ENCODE peak calls at places on chromosome 3, in four cellular contexts. One of them, this sample, is unnamed.

GRCh38 chr3:165854696-165855095 is 17.5 kb upstream of the BCHE start:
- DNase-seq in transverse colon: no peak
- DNase-seq in stomach: no peak
- DNase-seq in cardiac muscle cell: peak; percentile 27
- DNase-seq in this sample: no peak

GRCh38 chr3:51954713-51955112 is 468 bp upstream of the GPR62 start:
- DNase-seq in transverse colon: no peak
- DNase-seq in stomach: no peak
- DNase-seq in cardiac muscle cell: no peak
- DNase-seq in this sample: no peak

GRCh38 chr3:46065294-46065705 is 38.0 kb upstream of the XCR1 start:
- DNase-seq in transverse colon: peak; percentile 57
- DNase-seq in stomach: peak; percentile 38
- DNase-seq in cardiac muscle cell: peak; percentile 47
- DNase-seq in this sample: peak; percentile 85

GRCh38 chr3:31906182-31906581 is 74.9 kb downstream of the OSBPL10 start:
- DNase-seq in transverse colon: no peak
- DNase-seq in stomach: no peak
- DNase-seq in cardiac muscle cell: no peak
- DNase-seq in this sample: no peak

GRCh38 chr3:123449986-123450474 is 1.1 kb upstream of the ADCY5 start:
- DNase-seq in transverse colon: peak; percentile 17
- DNase-seq in stomach: no peak
- DNase-seq in cardiac muscle cell: peak; percentile 56
- DNase-seq in this sample: no peak

GRCh38 chr3:167166012-167166411 is 214.1 kb downstream of the ZBBX start:
- DNase-seq in transverse colon: no peak
- DNase-seq in stomach: no peak
- DNase-seq in cardiac muscle cell: no peak
- DNase-seq in this sample: no peak

GRCh38 chr3:182793663-182794454 is 555 bp downstream of the ATP11B start:
- DNase-seq in transverse colon: peak; percentile 56
- DNase-seq in stomach: peak; percentile 47
- DNase-seq in cardiac muscle cell: peak; percentile 64
- DNase-seq in this sample: peak; percentile 6

GRCh38 chr3:5006755-5007202 is 27.5 kb downstream of the BHLHE40 start:
- DNase-seq in transverse colon: no peak
- DNase-seq in stomach: no peak
- DNase-seq in cardiac muscle cell: no peak
- DNase-seq in this sample: no peak

GRCh38 chr3:14422016-14422963 is 19.9 kb downstream of the SLC6A6 start:
- DNase-seq in transverse colon: no peak
- DNase-seq in stomach: no peak
- DNase-seq in cardiac muscle cell: no peak
- DNase-seq in this sample: no peak
- H3K4me1 ChIP-seq in transverse colon: peaks cover 4% of the 10 kb centered on the region
- H3K4me1 ChIP-seq in stomach: peaks cover 73% of the 10 kb centered on the region
- H3K4me1 ChIP-seq in cardiac muscle cell: no peaks in the 10 kb centered on the region
- H3K4me1 ChIP-seq in this sample: peaks cover 42% of the 10 kb centered on the region

DNA sequence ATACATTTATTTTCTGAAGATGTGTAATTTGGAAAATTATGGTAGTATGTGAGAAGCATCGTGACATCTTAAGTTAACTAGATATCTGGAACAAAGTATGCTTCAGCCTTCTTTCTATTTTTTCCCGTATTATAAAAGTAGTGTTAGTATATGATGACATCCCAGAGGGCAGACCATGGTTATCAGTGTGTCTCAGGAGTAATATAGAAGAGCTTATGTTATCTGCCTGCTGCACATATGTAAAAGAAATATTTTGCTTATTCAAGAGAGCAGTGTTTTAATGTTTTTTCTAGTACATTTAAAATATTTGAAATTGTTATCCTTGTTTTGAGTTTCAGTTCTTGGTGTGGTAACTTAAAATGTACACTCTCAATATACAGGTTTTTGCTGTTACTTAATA is 24.1 kb downstream of the PLCL2 start:
- DNase-seq in transverse colon: no peak
- DNase-seq in stomach: no peak
- DNase-seq in cardiac muscle cell: no peak
- DNase-seq in this sample: no peak
- TF ChIP-seq CTCF in transverse colon: no peak
- TF ChIP-seq CTCF in stomach: no peak
- TF ChIP-seq CTCF in cardiac muscle cell: no peak
- TF ChIP-seq CTCF in this sample: no peak

DNA sequence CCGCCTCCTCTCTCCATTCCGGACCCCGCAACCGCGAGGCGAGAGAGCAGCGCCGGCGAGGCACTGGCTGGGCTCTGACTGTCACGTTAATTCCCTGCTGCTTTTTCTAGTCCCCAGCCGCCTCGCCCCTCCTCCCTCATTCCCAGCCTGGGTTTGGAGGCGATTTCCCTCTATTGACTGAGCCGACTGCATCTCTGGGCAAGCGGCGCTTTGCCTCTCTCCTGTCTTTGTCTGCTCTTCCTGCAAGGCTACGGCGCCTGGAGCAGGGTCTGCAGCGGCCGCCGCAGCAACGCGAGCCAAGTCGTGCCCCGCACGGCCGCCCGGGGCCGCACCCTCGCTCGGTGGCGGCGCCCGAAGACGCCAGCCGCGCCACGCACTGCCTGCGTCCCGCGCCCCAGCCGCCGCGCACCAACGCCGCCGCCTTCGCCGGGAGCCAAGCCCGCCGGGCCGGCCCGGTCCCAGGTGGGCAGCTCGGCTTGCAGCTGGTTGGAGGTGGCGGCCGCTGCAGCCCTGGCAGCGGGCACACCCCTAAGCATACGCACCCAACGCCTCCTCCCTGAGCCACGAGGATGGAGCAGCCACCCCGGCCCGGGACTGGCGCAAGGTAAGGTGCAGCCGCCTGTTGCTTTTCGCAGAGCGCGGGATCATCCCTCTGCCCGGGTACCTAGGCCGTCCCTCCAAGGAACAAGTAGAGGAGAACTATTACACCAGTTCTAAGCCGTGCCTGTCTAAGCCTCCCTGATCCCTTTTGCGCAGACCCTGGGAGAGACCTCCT is at the start of gene LRRC3B:
- DNase-seq in transverse colon: no peak
- DNase-seq in stomach: no peak
- DNase-seq in cardiac muscle cell: peak; percentile 56
- DNase-seq in this sample: no peak
- H3K4me3 ChIP-seq in transverse colon: peak within 1 kb of the TSS; percentile 46
- H3K4me3 ChIP-seq in stomach: peak within 1 kb of the TSS; percentile 52
- H3K4me3 ChIP-seq in cardiac muscle cell: peak within 1 kb of the TSS; percentile 44
- H3K4me3 ChIP-seq in this sample: peak within 1 kb of the TSS; percentile 49

GRCh38 chr3:42612928-42613327 is 12.4 kb downstream of the NKTR start:
- DNase-seq in transverse colon: no peak
- DNase-seq in stomach: no peak
- DNase-seq in cardiac muscle cell: no peak
- DNase-seq in this sample: no peak

GRCh38 chr3:42608586-42608985 is 8.1 kb downstream of the NKTR start:
- DNase-seq in transverse colon: no peak
- DNase-seq in stomach: no peak
- DNase-seq in cardiac muscle cell: no peak
- DNase-seq in this sample: peak; percentile 57

GRCh38 chr3:42613462-42613861 is 13.0 kb downstream of the NKTR start:
- DNase-seq in transverse colon: no peak
- DNase-seq in stomach: no peak
- DNase-seq in cardiac muscle cell: no peak
- DNase-seq in this sample: no peak

GRCh38 chr3:42612147-42612680 is 11.7 kb downstream of the NKTR start:
- DNase-seq in transverse colon: no peak
- DNase-seq in stomach: no peak
- DNase-seq in cardiac muscle cell: no peak
- DNase-seq in this sample: no peak

GRCh38 chr3:42610978-42611377 is 10.5 kb downstream of the NKTR start:
- DNase-seq in transverse colon: no peak
- DNase-seq in stomach: no peak
- DNase-seq in cardiac muscle cell: no peak
- DNase-seq in this sample: no peak
- H3K4me1 ChIP-seq in transverse colon: peaks cover 16% of the 10 kb centered on the region
- H3K4me1 ChIP-seq in stomach: peaks cover 60% of the 10 kb centered on the region
- H3K4me1 ChIP-seq in cardiac muscle cell: peaks cover 5% of the 10 kb centered on the region
- H3K4me1 ChIP-seq in this sample: peaks cover 71% of the 10 kb centered on the region

DNA sequence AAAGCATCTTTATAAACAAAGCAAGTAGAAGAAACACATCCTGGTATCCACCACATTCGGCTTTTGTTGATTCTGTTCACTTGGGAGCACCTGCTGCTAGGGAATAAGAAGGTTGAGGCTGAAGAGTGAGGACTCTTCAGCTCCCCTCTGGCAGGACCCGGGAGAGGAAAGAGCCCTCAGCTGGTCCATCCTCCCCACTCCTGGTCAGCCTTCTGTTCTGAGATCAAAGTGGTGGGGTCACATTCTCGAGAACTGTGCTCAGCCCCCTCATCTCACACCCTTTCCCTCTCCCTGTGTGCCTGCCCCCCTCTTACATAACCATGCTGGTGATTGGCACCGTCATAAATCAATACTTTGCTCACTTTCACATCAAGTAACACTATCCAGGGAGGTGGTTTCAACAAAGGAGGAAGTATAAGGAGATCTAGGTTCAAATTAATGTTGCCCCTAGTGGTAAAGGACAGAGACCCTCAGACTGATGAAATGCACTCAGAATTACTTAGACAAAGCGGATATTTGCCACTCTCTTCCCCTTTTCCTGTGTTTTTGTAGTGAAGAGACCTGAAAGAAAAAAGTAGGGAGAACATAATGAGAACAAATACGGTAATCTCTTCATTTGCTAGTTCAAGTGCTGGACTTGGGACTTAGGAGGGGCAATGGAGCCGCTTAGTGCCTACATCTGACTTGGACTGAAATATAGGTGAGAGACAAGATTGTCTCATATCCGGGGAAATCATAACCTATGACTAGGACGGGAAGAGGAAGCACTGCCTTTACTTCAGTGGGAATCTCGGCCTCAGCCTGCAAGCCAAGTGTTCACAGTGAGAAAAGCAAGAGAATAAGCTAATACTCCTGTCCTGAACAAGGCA is at the start of gene NR1I2:
- DNase-seq in transverse colon: peak; percentile 58
- DNase-seq in stomach: no peak
- DNase-seq in cardiac muscle cell: no peak
- DNase-seq in this sample: no peak
- TF ChIP-seq CTCF in transverse colon: peak; percentile 64
- TF ChIP-seq CTCF in stomach: no peak
- TF ChIP-seq CTCF in cardiac muscle cell: no peak
- TF ChIP-seq CTCF in this sample: no peak

GRCh38 chr3:152709659-152710058 is 125.3 kb upstream of the P2RY1 start:
- DNase-seq in transverse colon: no peak
- DNase-seq in stomach: no peak
- DNase-seq in cardiac muscle cell: no peak
- DNase-seq in this sample: no peak

GRCh38 chr3:152703245-152703900 is 131.6 kb upstream of the P2RY1 start:
- DNase-seq in transverse colon: no peak
- DNase-seq in stomach: no peak
- DNase-seq in cardiac muscle cell: no peak
- DNase-seq in this sample: no peak

DNA sequence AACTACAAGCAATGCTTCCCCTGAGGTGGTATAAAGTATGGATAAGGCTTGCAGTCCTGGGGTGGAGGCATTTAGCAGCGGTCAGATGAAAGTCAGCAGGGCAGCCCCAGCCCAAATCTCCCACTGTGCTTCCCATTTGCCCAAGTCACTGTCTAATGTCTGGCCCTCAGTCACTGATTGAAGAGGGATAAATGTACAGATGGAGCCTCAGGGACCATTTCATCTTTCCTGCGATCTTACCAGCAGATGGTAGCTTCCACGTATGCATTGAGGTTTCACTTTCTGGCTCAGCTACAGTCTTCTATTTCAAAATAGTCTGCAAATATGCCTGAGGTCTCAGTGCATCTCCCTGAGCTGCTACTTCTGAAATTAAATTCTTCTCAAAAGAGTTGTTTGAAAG is 127.6 kb upstream of the P2RY1 start:
- DNase-seq in transverse colon: no peak
- DNase-seq in stomach: no peak
- DNase-seq in cardiac muscle cell: no peak
- DNase-seq in this sample: no peak
- H3K4me3 ChIP-seq in transverse colon: no peak overlapping the region
- H3K4me3 ChIP-seq in stomach: no peak overlapping the region
- H3K4me3 ChIP-seq in cardiac muscle cell: no peak overlapping the region
- H3K4me3 ChIP-seq in this sample: no peak overlapping the region